ENCODE peak calls at places on chromosomes 6 and 20, in nine cellular contexts. R is cardiac muscle cell, X is colonic mucosa, U is fibroblast of mammary gland, T is AG04450, Y is neural progenitor cell, F is bronchial epithelial cell, A is brain microvascular endothelial cell, B is fibroblast of pulmonary artery. O is an unnamed sample.

GRCh38 chr20:23666189-23666588 is 22.6 kb downstream of the CST4 start:
- DNase-seq in F (no peak), B (peak), Y (no peak), A (no peak), X (no peak), U (peak), T (no peak), R (no peak), O (peak)

GRCh38 chr6:29624520-29624961 is 8.4 kb downstream of the GABBR1 start:
- DNase-seq in B (no peak), R (no peak), X (no peak), U (no peak), F (no peak), Y (no peak), A (no peak), T (no peak), O (peak)

GRCh38 chr20:16675165-16675564 is 54.7 kb upstream of the SNRPB2 start:
- DNase-seq in B (no peak), F (no peak), X (no peak), A (no peak), Y (no peak), R (no peak), T (no peak), U (no peak), O (no peak)

GRCh38 chr6:81215092-81215432 is 537.4 kb downstream of the TENT5A start:
- DNase-seq in A (no peak), F (no peak), X (no peak), T (no peak), U (no peak), B (no peak), R (no peak), Y (no peak), O (no peak)

GRCh38 chr20:6660441-6660840 is 107.0 kb upstream of the BMP2 start:
- DNase-seq in X (peak), T (no peak), A (no peak), F (peak), B (no peak), U (no peak), R (no peak), Y (no peak), O (no peak)

GRCh38 chr6:36386495-36387439 is 702 bp downstream of the ETV7 start:
- DNase-seq in Y (peak), B (peak), X (peak), U (peak), F (peak), T (peak), A (peak), R (no peak), O (peak)

GRCh38 chr6:79461205-79461604 is 76.0 kb downstream of the LCA5 start:
- DNase-seq in T (no peak), F (no peak), X (no peak), U (no peak), B (peak), R (no peak), A (no peak), Y (no peak), O (no peak)

GRCh38 chr20:63009988-63010769 is 3.4 kb upstream of the BHLHE23 start:
- DNase-seq in T (no peak), U (peak), Y (no peak), A (no peak), F (peak), X (peak), B (peak), R (no peak), O (peak)

GRCh38 chr20:51534764-51535386 is 7.6 kb downstream of the NFATC2 start:
- DNase-seq in F (no peak), X (no peak), A (no peak), U (no peak), B (no peak), R (no peak), T (no peak), Y (no peak), O (no peak)

GRCh38 chr6:142009647-142010046 is 123.1 kb upstream of the GJE1 start:
- DNase-seq in R (peak), U (no peak), B (peak), Y (no peak), A (peak), F (no peak), T (peak), X (no peak), O (peak)

GRCh38 chr20:58938541-58938940 is 42.5 kb upstream of the NELFCD start:
- DNase-seq in X (no peak), U (no peak), F (no peak), Y (no peak), T (no peak), R (no peak), A (no peak), B (no peak), O (no peak)

GRCh38 chr6:145814035-145814500 is 527 bp downstream of the FBXO30 start:
- DNase-seq in Y (peak), U (peak), A (peak), X (peak), F (peak), B (no peak), R (peak), T (no peak), O (no peak)

GRCh38 chr20:43824279-43824678 is 90.4 kb upstream of the TOX2 start:
- DNase-seq in Y (no peak), F (no peak), A (no peak), X (no peak), U (no peak), B (no peak), R (no peak), T (no peak), O (no peak)

GRCh38 chr6:155461636-155462035 is 6.0 kb upstream of the NOX3 start:
- DNase-seq in T (no peak), U (peak), B (no peak), A (no peak), R (no peak), X (no peak), Y (no peak), F (no peak), O (no peak)

GRCh38 chr20:63446174-63447024 is 26.1 kb downstream of the KCNQ2 start:
- DNase-seq in R (no peak), B (no peak), F (no peak), T (no peak), X (no peak), U (no peak), Y (no peak), A (no peak), O (no peak)

GRCh38 chr20:42494290-42494689 is 695.4 kb downstream of the PTPRT start:
- DNase-seq in X (no peak), R (no peak), Y (no peak), U (no peak), A (no peak), T (no peak), F (peak), B (no peak), O (no peak)

GRCh38 chr6:75145976-75146375 is 59.9 kb downstream of the COL12A1 start:
- DNase-seq in U (no peak), T (no peak), R (no peak), Y (peak), B (no peak), A (no peak), X (no peak), F (no peak), O (no peak)

GRCh38 chr6:7241709-7242645 is 71.0 kb downstream of the SSR1 start:
- DNase-seq in A (peak), B (no peak), Y (peak), R (no peak), T (no peak), U (no peak), F (no peak), X (peak), O (peak)

GRCh38 chr6:153965996-153966395 is 73.0 kb upstream of the OPRM1 start:
- DNase-seq in T (no peak), U (peak), A (peak), Y (no peak), X (no peak), B (peak), F (no peak), R (no peak), O (peak)

GRCh38 chr20:41533537-41534136 is 84.5 kb downstream of the CHD6 start:
- DNase-seq in F (no peak), U (no peak), X (peak), B (no peak), T (no peak), A (no peak), R (no peak), Y (no peak), O (no peak)

GRCh38 chr20:18497603-18498002 is 578 bp upstream of the RBBP9 start:
- DNase-seq in A (no peak), T (no peak), Y (no peak), F (no peak), B (no peak), R (no peak), U (no peak), X (no peak), O (no peak)

GRCh38 chr20:35006009-35006408 is 50.3 kb downstream of the MYH7B start:
- DNase-seq in B (no peak), U (no peak), R (no peak), A (no peak), T (no peak), F (no peak), Y (no peak), X (no peak), O (no peak)

GRCh38 chr6:34671801-34672656 is 24.5 kb downstream of the ILRUN start:
- DNase-seq in B (peak), U (peak), F (peak), A (no peak), R (no peak), X (peak), T (no peak), Y (no peak), O (peak)

GRCh38 chr6:30819287-30819917 is 64.9 kb upstream of the DDR1 start:
- DNase-seq in U (peak), B (no peak), A (no peak), T (no peak), Y (no peak), F (peak), R (no peak), X (no peak), O (peak)

GRCh38 chr20:58700823-58701222 is 8.2 kb downstream of the NPEPL1 start:
- DNase-seq in U (no peak), A (no peak), R (no peak), X (no peak), Y (no peak), F (no peak), B (no peak), T (no peak), O (no peak)

GRCh38 chr6:122610690-122611455 is 668 bp downstream of the PKIB start:
- DNase-seq in B (peak), A (no peak), X (peak), U (peak), F (peak), T (no peak), R (no peak), Y (peak), O (peak)

GRCh38 chr6:25138697-25139051 is 140.5 kb upstream of the CARMIL1 start:
- DNase-seq in R (no peak), Y (no peak), X (no peak), F (peak), A (no peak), T (no peak), B (peak), U (no peak), O (peak)

GRCh38 chr6:118284736-118285360 is 263.2 kb upstream of the PLN start:
- DNase-seq in B (peak), X (no peak), A (no peak), F (no peak), Y (no peak), R (no peak), U (peak), T (no peak), O (peak)

GRCh38 chr20:38407321-38407720 is 27.8 kb downstream of the SNHG17 start:
- DNase-seq in T (no peak), A (no peak), F (no peak), R (no peak), B (no peak), X (no peak), U (no peak), Y (no peak), O (no peak)

GRCh38 chr6:45721665-45722064 is 294.0 kb downstream of the CLIC5 start:
- DNase-seq in R (no peak), U (no peak), T (no peak), X (no peak), B (no peak), A (no peak), Y (no peak), F (no peak), O (no peak)
- TF ChIP-seq CTCF in R (no peak), U (no peak), T (no peak), X (no peak), B (no peak), A (peak), Y (peak), F (peak), O (peak)

GRCh38 chr6:41454189-41454789 is 91.9 kb upstream of the FOXP4 start:
- DNase-seq in A (no peak), Y (no peak), T (no peak), R (no peak), B (no peak), X (no peak), U (no peak), F (no peak), O (no peak)
- TF ChIP-seq CTCF in A (no peak), Y (no peak), T (no peak), R (no peak), B (no peak), X (no peak), U (no peak), F (no peak), O (no peak)

DNA sequence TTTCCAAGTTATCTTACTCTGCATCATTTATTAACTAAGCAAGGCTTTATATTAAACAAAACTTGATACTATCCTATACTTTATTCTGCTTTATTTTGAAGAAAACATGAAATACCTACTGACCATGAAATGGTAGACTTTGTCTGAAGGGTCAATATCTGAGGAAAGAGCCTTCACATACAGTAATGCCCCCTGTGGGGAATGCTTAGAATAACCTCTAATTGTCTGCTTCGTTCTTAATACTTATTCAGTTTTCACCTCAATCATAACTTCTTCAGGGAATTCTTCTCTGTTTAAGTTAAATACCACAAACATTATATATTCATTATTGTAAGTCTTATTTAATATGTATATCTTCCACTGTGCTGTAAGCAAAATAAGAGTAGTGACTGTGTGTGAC is 498.9 kb upstream of the MANEA start:
- DNase-seq in F (no peak), T (no peak), B (no peak), A (no peak), X (no peak), R (no peak), U (no peak), Y (no peak), O (no peak)
- TF ChIP-seq CTCF in F (no peak), T (no peak), B (no peak), A (no peak), X (no peak), R (no peak), U (no peak), Y (peak), O (no peak)

DNA sequence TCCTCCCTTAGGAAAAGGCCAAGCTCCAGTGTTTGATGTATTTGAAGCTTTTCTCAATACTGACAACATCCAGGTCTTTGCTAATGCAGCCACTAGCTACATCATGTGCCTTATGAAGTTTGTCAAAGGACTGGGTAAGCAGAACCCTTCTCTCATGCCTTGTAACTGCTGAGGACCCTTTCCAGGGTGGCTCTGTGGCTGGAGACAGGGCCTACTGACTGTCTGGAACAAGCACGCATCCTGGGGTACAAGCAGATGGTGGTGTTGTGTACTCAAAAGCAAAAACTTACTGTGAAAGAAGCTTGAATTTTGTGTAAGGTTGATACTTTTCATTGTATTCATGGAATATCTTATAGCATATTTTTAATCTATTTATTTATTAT is 69.0 kb upstream of the SMIM28 start:
- DNase-seq in B (no peak), A (no peak), U (no peak), X (no peak), F (no peak), R (no peak), Y (no peak), T (no peak), O (no peak)
- TF ChIP-seq CTCF in B (no peak), A (no peak), U (no peak), X (no peak), F (no peak), R (no peak), Y (no peak), T (no peak), O (no peak)